ENCODE peak calls at places on chromosomes 12 and 14, in six cellular contexts. K is ovary, S is AG04450, T is HCT116, P is psoas muscle, R is breast epithelium. W is an unnamed sample.

GRCh38 chr12:102638777-102639176 is 158.4 kb upstream of the IGF1 start:
- DNase-seq in K (no peak), S (no peak), T (no peak), P (no peak), R (no peak), W (no peak)

GRCh38 chr12:2112401-2112800 is 59.6 kb downstream of the CACNA1C start:
- DNase-seq in K (no peak), S (no peak), T (no peak), P (no peak), R (no peak), W (peak; percentile 45)

GRCh38 chr12:10358131-10358530 is 31.7 kb downstream of the KLRK1 start:
- DNase-seq in K (no peak), S (no peak), T (no peak), P (no peak), R (no peak), W (no peak)

GRCh38 chr12:916240-916639 is 33.3 kb downstream of the RAD52 start:
- DNase-seq in K (no peak), S (no peak), T (no peak), P (no peak), R (no peak), W (no peak)

GRCh38 chr12:102300824-102301461 is 103.3 kb upstream of the PMCH start:
- DNase-seq in K (no peak), S (no peak), T (peak; percentile 53), P (no peak), R (no peak), W (peak; percentile 1)

GRCh38 chr14:94392510-94392935 is 4.1 kb upstream of the SERPINA1 start:
- DNase-seq in K (no peak), S (no peak), T (no peak), P (no peak), R (no peak), W (no peak)

GRCh38 chr12:107320031-107320928 is 226.9 kb upstream of the CRY1 start:
- DNase-seq in K (no peak), S (no peak), T (no peak), P (peak; percentile 67), R (peak; percentile 86), W (peak; percentile 41)

GRCh38 chr12:20695232-20695631 is at the start of gene SLCO1C1:
- DNase-seq in K (no peak), S (no peak), T (no peak), P (no peak), R (no peak), W (no peak)

GRCh38 chr12:22525426-22525825 is 18.9 kb downstream of the C2CD5 start:
- DNase-seq in K (no peak), S (no peak), T (no peak), P (no peak), R (no peak), W (no peak)

GRCh38 chr12:80838024-80838658 is 99.6 kb downstream of the LIN7A start:
- DNase-seq in K (no peak), S (no peak), T (no peak), P (no peak), R (no peak), W (no peak)

GRCh38 chr14:104694475-104694950 is 5.1 kb downstream of the INF2 start:
- DNase-seq in K (no peak), S (no peak), T (no peak), P (no peak), R (no peak), W (no peak)

GRCh38 chr14:79279645-79280399 is 931.5 kb downstream of the DIO2 start:
- DNase-seq in K (no peak), S (no peak), T (no peak), P (no peak), R (peak; percentile 18), W (peak; percentile 20)

GRCh38 chr12:6204533-6205143 is 4.4 kb downstream of the CD9 start:
- DNase-seq in K (no peak), S (no peak), T (no peak), P (no peak), R (no peak), W (no peak)

GRCh38 chr14:67765192-67765834 is 51.1 kb downstream of the ZFYVE26 start:
- DNase-seq in K (no peak), S (no peak), T (no peak), P (no peak), R (no peak), W (no peak)

GRCh38 chr12:106527356-106527755 is 55.4 kb upstream of the RFX4 start:
- DNase-seq in K (no peak), S (no peak), T (no peak), P (no peak), R (no peak), W (no peak)

GRCh38 chr12:66916189-66916588 is 237.3 kb upstream of the GRIP1 start:
- DNase-seq in K (no peak), S (no peak), T (no peak), P (no peak), R (peak; percentile 45), W (no peak)

GRCh38 chr14:54785111-54785777 is 117.4 kb downstream of the GCH1 start:
- DNase-seq in K (no peak), S (no peak), T (no peak), P (no peak), R (no peak), W (no peak)

DNA sequence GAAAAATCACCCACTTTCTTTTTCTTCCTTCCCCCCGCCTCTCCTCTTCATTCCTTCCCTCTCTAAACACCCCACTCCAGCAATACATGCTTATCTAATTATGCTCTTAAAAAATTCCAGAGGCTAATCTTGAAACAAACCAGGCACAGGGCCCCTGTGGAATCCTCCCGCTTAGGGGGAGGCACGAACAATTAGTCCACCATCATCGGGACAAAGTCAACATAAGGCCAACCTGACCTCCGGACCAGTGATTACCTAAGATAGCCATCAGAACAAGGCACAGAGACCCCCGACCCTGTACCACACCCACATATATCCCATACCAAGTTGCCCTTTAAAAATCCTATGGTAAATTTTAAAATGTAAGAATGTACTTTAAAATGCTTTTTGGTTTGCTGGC is 47.1 kb downstream of the KIF21A start:
- DNase-seq in K (no peak), S (no peak), T (no peak), P (no peak), R (no peak), W (no peak)
- H3K4me3 ChIP-seq in K (no peak overlapping the region), S (no peak overlapping the region), T (no peak overlapping the region), P (no peak overlapping the region), R (no peak overlapping the region), W (no peak overlapping the region)

DNA sequence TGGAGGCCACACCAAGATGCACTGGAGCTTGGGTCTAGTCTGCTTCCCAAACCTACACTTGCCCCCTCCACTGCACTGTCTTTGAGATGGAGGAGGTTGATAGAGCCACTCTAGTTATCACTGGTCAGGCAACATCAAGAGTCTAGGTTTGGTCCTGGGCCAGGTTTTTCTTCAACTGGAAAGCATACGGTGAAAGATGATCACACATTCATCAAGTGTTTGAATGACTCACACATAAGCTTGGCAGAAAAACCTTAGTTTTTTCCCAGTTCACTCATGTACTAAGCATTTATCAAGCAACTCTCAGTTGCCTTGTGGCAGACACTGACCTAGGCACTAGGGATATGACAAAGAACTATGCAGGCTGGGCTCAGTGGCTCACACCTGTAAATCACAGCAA is 84.5 kb downstream of the PLEKHG3 start:
- DNase-seq in K (no peak), S (peak; percentile 70), T (peak; percentile 37), P (no peak), R (no peak), W (no peak)
- H3K27ac ChIP-seq in K (no peak overlapping the region), S (no peak overlapping the region), T (no peak overlapping the region), P (peak overlapping the region; percentile 21), R (no peak overlapping the region), W (no peak overlapping the region)

GRCh38 chr12:104063712-104064030 is 660 bp upstream of the HCFC2 start:
- DNase-seq in K (no peak), S (no peak), T (no peak), P (no peak), R (no peak), W (no peak)

GRCh38 chr12:104060791-104061190 is 3.5 kb upstream of the HCFC2 start:
- DNase-seq in K (no peak), S (no peak), T (no peak), P (no peak), R (no peak), W (no peak)

GRCh38 chr12:104064031-104064841 is at the start of gene HCFC2:
- DNase-seq in K (peak; percentile 94), S (peak; percentile 70), T (peak; percentile 60), P (peak; percentile 96), R (peak; percentile 70), W (peak; percentile 90)

GRCh38 chr12:104059963-104060362 is 4.4 kb upstream of the HCFC2 start:
- DNase-seq in K (no peak), S (no peak), T (no peak), P (no peak), R (no peak), W (no peak)

DNA sequence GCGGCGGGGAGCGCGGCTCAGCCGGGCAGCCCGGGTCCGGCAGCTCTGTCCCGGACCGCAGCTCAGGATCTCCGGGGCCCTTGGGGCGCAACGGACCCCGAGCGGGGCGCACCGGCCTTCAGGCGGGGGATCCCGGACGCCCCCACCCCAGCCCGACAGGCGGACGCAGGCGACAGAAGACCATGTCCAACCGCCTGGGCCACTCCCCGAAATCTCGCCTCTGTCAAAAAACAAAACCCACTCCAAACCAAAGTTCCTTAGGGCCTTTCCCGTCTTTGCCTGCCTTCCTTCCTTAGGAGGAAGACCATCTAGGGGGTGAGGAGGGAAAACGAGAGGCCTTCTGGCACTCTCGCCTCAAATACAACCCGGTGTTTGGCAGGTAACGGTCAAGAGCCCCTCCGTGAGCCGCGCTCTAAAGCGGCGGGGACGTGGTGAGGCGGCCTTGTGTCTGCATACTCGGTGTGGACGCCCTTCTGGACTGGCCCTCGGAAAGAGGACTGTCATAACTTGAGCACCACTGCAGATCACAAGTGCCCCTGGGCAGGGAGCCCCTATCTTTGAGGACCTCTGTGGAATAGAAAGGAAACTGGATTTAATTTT is 611 bp downstream of the HCFC2 start:
- DNase-seq in K (no peak), S (no peak), T (no peak), P (peak; percentile 56), R (no peak), W (peak; percentile 35)
- H3K27me3 ChIP-seq in K (no peaks in the 10 kb centered on the region), S (no peaks in the 10 kb centered on the region), T (no peaks in the 10 kb centered on the region), P (no peaks in the 10 kb centered on the region), R (no peaks in the 10 kb centered on the region), W (no peaks in the 10 kb centered on the region)

DNA sequence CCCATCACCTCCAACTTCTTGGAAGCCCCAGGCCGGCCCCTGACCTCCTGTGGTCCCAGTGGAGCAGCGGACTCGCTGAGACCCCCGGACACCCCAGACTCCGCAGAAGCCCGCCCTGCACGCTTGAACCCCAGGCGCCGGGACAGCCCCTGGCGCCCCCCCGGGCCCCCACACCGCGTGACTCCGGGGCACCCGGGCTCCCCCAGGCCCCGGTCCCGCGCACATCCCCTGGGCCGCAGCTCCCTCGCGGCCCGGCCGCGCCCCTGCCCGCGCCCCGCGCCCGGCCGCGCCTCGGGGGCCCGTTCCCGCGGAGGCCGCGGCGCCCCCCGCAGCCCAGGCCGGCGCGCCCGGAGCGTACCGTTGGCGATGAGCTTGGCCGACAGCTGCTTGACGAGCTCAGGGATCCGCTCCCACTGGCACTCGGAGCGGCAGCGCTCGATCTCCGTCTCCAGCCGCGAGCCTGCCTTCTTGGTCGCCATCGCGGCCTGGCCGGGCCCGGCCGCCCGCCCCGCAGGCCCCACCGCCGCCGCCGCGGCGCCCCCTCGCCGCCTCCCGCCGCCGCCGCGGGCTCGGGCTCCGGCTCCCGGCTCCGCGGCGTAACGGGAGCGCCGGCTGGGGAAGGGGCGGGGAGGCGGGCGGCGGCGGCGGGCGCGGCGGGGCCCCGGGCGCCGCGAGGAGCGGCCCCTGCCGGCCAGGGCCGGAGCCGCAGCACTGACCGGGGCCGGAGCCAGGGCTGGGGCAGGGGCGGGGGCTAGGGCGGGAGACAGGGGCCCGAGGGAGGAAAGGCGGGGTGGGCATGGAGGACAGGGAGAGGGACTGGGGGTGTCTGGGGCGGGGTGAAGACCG is at the start of gene TTC7B:
- DNase-seq in K (peak; percentile 75), S (no peak), T (no peak), P (peak; percentile 78), R (no peak), W (no peak)
- H3K4me3 ChIP-seq in K (peak within 1 kb of the TSS; percentile 81), S (peak within 1 kb of the TSS; percentile 75), T (peak within 1 kb of the TSS; percentile 72), P (peak within 1 kb of the TSS; percentile 85), R (peak within 1 kb of the TSS; percentile 88), W (peak within 1 kb of the TSS; percentile 45)

W was measured in small intestine.